ENCODE peak calls at places on chromosomes 7 and 10, in nine cellular contexts. N, A, T, O, X, I, W, H and V are unnamed samples.
A peak's percentile ranks its signal among the peaks of the same experiment; 100 is the strongest.

GRCh38 chr10:70774810-70775678 is 10.1 kb downstream of the TBATA start:
- DNase-seq in W (no peak), T (peak; percentile 53), X (no peak), A (peak; percentile 37), I (no peak), N (no peak), O (no peak), H (no peak), V (peak; percentile 66)

GRCh38 chr10:69217119-69217754 is 2.9 kb upstream of the HKDC1 start:
- DNase-seq in X (no peak), I (peak; percentile 76), T (no peak), N (peak; percentile 76), O (no peak), A (no peak), H (no peak), W (peak; percentile 91), V (no peak)

GRCh38 chr7:55415173-55415778 is 50.1 kb downstream of the LANCL2 start:
- DNase-seq in N (peak; percentile 53), T (peak; percentile 53), X (peak; percentile 54), H (peak; percentile 84), W (peak; percentile 69), I (peak; percentile 81), O (peak; percentile 35), A (peak; percentile 83), V (peak; percentile 88)

GRCh38 chr7:32879460-32879859 is 12.1 kb downstream of the KBTBD2 start:
- DNase-seq in A (no peak), O (no peak), X (no peak), W (no peak), N (no peak), T (no peak), I (peak; percentile 15), H (no peak), V (no peak)

GRCh38 chr7:32058017-32058416 is 12.2 kb downstream of the PDE1C start:
- DNase-seq in I (peak; percentile 7), T (no peak), A (no peak), O (no peak), N (no peak), X (no peak), H (no peak), W (no peak), V (no peak)

GRCh38 chr7:46244752-46245151 is 323.7 kb upstream of the IGFBP3 start:
- DNase-seq in A (no peak), W (peak; percentile 66), X (no peak), O (no peak), N (no peak), H (no peak), T (no peak), I (peak; percentile 45), V (no peak)

GRCh38 chr7:150341263-150342118 is at the start of gene RARRES2:
- DNase-seq in N (no peak), A (peak; percentile 58), O (no peak), H (no peak), X (no peak), W (no peak), I (peak; percentile 74), T (no peak), V (peak; percentile 38)

GRCh38 chr7:118753464-118753863 is 529.0 kb downstream of the ANKRD7 start:
- DNase-seq in N (no peak), T (no peak), O (no peak), H (no peak), I (no peak), W (no peak), X (no peak), A (no peak), V (no peak)

GRCh38 chr7:33243319-33243881 is 114.0 kb downstream of the BBS9 start:
- DNase-seq in H (peak; percentile 24), O (peak; percentile 68), A (no peak), W (peak; percentile 73), T (no peak), I (peak; percentile 81), N (peak; percentile 38), X (peak; percentile 20), V (no peak)

DNA sequence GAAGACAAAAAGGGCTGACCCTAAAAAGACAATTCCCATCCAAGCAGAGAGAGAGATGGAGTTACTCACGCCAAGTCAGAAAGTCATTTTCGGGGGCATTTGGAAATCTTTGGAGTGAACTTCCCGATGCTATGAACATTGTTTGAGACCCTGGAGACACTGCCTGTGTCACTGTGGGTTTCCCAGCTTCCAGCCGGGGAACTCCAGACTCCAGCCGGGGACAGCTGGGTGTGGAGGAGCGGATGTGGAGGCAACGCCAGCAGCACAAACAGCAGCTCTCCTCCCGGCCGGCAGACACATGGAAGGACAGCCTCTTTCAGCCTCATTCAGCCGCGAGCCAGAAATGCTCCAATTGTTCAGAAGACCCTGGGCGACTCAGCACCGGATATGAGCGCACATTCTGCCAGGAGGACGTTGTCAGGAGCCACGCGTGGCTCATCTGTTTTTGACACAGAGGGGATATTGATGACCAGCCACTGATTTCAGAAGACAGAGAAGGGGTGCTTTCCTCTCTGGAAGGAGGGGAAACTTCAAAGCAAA is 97.6 kb downstream of the PRPF18 start:
- DNase-seq in I (peak; percentile 90), T (no peak), H (no peak), N (peak; percentile 62), X (peak; percentile 63), O (no peak), A (peak; percentile 36), W (peak; percentile 73), V (peak; percentile 28)
- H3K4me3 ChIP-seq in I (no peak overlapping the region), T (peak overlapping the region; percentile 35), H (no peak overlapping the region), N (no peak overlapping the region), X (no peak overlapping the region), O (peak overlapping the region; percentile 69), A (no peak overlapping the region), W (peak overlapping the region; percentile 27), V (no peak overlapping the region)

GRCh38 chr10:88386878-88387773 is 196.0 kb downstream of the RNLS start:
- DNase-seq in T (no peak), N (peak; percentile 21), O (peak; percentile 40), H (peak; percentile 91), A (peak; percentile 64), X (no peak), I (peak; percentile 88), W (peak; percentile 66), V (peak; percentile 23)

GRCh38 chr10:88386204-88386877 is 196.8 kb downstream of the RNLS start:
- DNase-seq in W (no peak), T (no peak), H (no peak), X (no peak), N (peak; percentile 41), I (peak; percentile 34), O (no peak), A (peak; percentile 64), V (no peak)

GRCh38 chr10:88389456-88389855 is 193.7 kb downstream of the RNLS start:
- DNase-seq in A (peak; percentile 68), T (no peak), N (peak; percentile 61), H (peak; percentile 77), W (peak; percentile 64), I (peak; percentile 82), X (peak; percentile 27), O (peak; percentile 14), V (peak; percentile 40)

GRCh38 chr10:88392222-88392621 is 190.9 kb downstream of the RNLS start:
- DNase-seq in T (no peak), X (no peak), H (peak; percentile 80), A (no peak), I (no peak), N (no peak), W (no peak), O (no peak), V (no peak)

GRCh38 chr10:88390041-88390440 is 193.1 kb downstream of the RNLS start:
- DNase-seq in I (no peak), T (no peak), W (no peak), H (no peak), N (no peak), O (no peak), X (no peak), A (no peak), V (no peak)
- H3K4me3 ChIP-seq in I (no peak overlapping the region), T (no peak overlapping the region), W (no peak overlapping the region), H (no peak overlapping the region), N (no peak overlapping the region), O (no peak overlapping the region), X (no peak overlapping the region), A (no peak overlapping the region), V (no peak overlapping the region)

GRCh38 chr7:142482899-142483658 is 225.2 kb upstream of the PRSS58 start:
- DNase-seq in T (no peak), N (peak; percentile 55), A (peak; percentile 74), O (no peak), I (peak; percentile 60), H (peak; percentile 65), X (peak; percentile 37), W (peak; percentile 51), V (peak; percentile 41)

GRCh38 chr7:142481548-142481947 is 223.7 kb upstream of the PRSS58 start:
- DNase-seq in X (peak; percentile 18), I (no peak), T (no peak), H (no peak), O (no peak), W (peak; percentile 49), N (peak; percentile 34), A (no peak), V (no peak)

GRCh38 chr7:142478479-142479220 is 220.8 kb upstream of the PRSS58 start:
- DNase-seq in I (peak; percentile 65), T (no peak), O (peak; percentile 3), H (peak; percentile 58), N (peak; percentile 58), W (peak; percentile 68), X (peak; percentile 22), A (peak; percentile 58), V (peak; percentile 27)

GRCh38 chr7:142476077-142476476 is 218.2 kb upstream of the PRSS58 start:
- DNase-seq in A (no peak), O (no peak), W (peak; percentile 27), H (no peak), N (no peak), I (no peak), X (no peak), T (no peak), V (no peak)

GRCh38 chr7:142477079-142477651 is 219.3 kb upstream of the PRSS58 start:
- DNase-seq in O (no peak), X (peak; percentile 39), A (no peak), W (peak; percentile 72), N (peak; percentile 48), T (no peak), H (no peak), I (peak; percentile 58), V (no peak)
- H3K4me3 ChIP-seq in O (no peak overlapping the region), X (no peak overlapping the region), A (no peak overlapping the region), W (no peak overlapping the region), N (no peak overlapping the region), T (no peak overlapping the region), H (no peak overlapping the region), I (no peak overlapping the region), V (no peak overlapping the region)

GRCh38 chr7:157684596-157685429 is 348.0 kb downstream of the DNAJB6 start:
- DNase-seq in T (no peak), I (no peak), O (no peak), N (no peak), X (no peak), W (no peak), A (no peak), H (no peak), V (no peak)

GRCh38 chr7:157682946-157683239 is 346.1 kb downstream of the DNAJB6 start:
- DNase-seq in I (no peak), W (no peak), H (no peak), T (no peak), X (no peak), O (no peak), N (no peak), A (no peak), V (no peak)

GRCh38 chr7:157683251-157684156 is 346.7 kb downstream of the DNAJB6 start:
- DNase-seq in O (no peak), I (no peak), H (no peak), T (no peak), N (no peak), W (no peak), X (no peak), A (no peak), V (no peak)

GRCh38 chr7:157685430-157686284 is 348.9 kb downstream of the DNAJB6 start:
- DNase-seq in W (no peak), T (no peak), O (no peak), A (no peak), X (no peak), H (no peak), N (no peak), I (no peak), V (no peak)

GRCh38 chr7:157684157-157684595 is 347.4 kb downstream of the DNAJB6 start:
- DNase-seq in A (no peak), X (no peak), W (no peak), T (no peak), N (no peak), H (no peak), O (no peak), I (no peak), V (no peak)
- H3K4me3 ChIP-seq in A (no peak overlapping the region), X (no peak overlapping the region), W (no peak overlapping the region), T (peak overlapping the region; percentile 58), N (peak overlapping the region; percentile 38), H (no peak overlapping the region), O (no peak overlapping the region), I (no peak overlapping the region), V (no peak overlapping the region)